ENCODE peak calls at places on chromosomes 11 and 22, in eight cellular contexts. V is fibroblast of pulmonary artery, W is foreskin fibroblast, T is Peyer's patch, E is A549, S is tibial nerve, Y is kidney epithelial cell, I is IMR-90. J is an unnamed sample.

GRCh38 chr11:7577883-7578242 is 64.1 kb downstream of the PPFIBP2 start:
- DNase-seq in I (peak), T (no peak), V (peak), E (no peak), Y (no peak), S (no peak), W (peak), J (no peak)

GRCh38 chr11:46450846-46451470 is 59.4 kb upstream of the CHRM4 start:
- DNase-seq in S (peak), E (no peak), V (peak), I (peak), W (no peak), Y (no peak), T (no peak), J (no peak)

GRCh38 chr11:94400839-94401772 is at the start of gene GPR83:
- DNase-seq in I (peak), T (no peak), S (no peak), Y (no peak), V (no peak), W (no peak), E (no peak), J (no peak)

GRCh38 chr11:126084608-126084912 is 21.9 kb upstream of the CDON start:
- DNase-seq in S (no peak), E (no peak), W (no peak), Y (no peak), I (no peak), T (no peak), V (no peak), J (no peak)

GRCh38 chr11:67416416-67417335 is 1.2 kb downstream of the CARNS1 start:
- DNase-seq in V (peak), W (no peak), I (no peak), T (no peak), E (no peak), S (peak), Y (no peak), J (peak)

GRCh38 chr11:131025020-131025419 is 108.7 kb upstream of the SNX19 start:
- DNase-seq in S (no peak), V (peak), E (peak), W (peak), Y (no peak), T (no peak), I (peak), J (no peak)

GRCh38 chr11:113877673-113878060 is 2.3 kb upstream of the USP28 start:
- DNase-seq in I (no peak), S (no peak), W (no peak), E (no peak), V (no peak), Y (no peak), T (no peak), J (no peak)

GRCh38 chr22:27720860-27721259 is 80.7 kb downstream of the MN1 start:
- DNase-seq in T (no peak), S (no peak), Y (peak), W (no peak), I (no peak), E (no peak), V (no peak), J (no peak)

GRCh38 chr11:74671520-74672196 is 59.6 kb downstream of the CHRDL2 start:
- DNase-seq in S (no peak), I (peak), E (no peak), V (peak), W (no peak), Y (no peak), T (no peak), J (no peak)

GRCh38 chr11:116928102-116928777 is 90.8 kb upstream of the APOA1 start:
- DNase-seq in Y (no peak), V (no peak), T (peak), W (no peak), E (no peak), S (no peak), I (no peak), J (no peak)

GRCh38 chr11:19803506-19803998 is 90.9 kb downstream of the NAV2 start:
- DNase-seq in T (peak), I (no peak), E (no peak), S (no peak), Y (no peak), W (no peak), V (no peak), J (no peak)

GRCh38 chr11:295351-296205 is 3.7 kb downstream of the IFITM5 start:
- DNase-seq in V (no peak), E (no peak), T (peak), S (no peak), W (no peak), Y (no peak), I (no peak), J (no peak)

GRCh38 chr11:67482736-67483497 is at the start of gene AIP:
- DNase-seq in T (peak), Y (peak), V (peak), E (peak), S (peak), W (peak), I (peak), J (peak)

GRCh38 chr22:31148953-31149627 is 8.8 kb upstream of the PLA2G3 start:
- DNase-seq in Y (no peak), I (peak), S (peak), E (peak), W (peak), V (peak), T (peak), J (no peak)

GRCh38 chr11:134589155-134589554 is 177.1 kb upstream of the B3GAT1 start:
- DNase-seq in V (no peak), Y (no peak), I (no peak), W (no peak), E (no peak), S (no peak), T (no peak), J (no peak)

GRCh38 chr11:71145988-71146824 is 106.2 kb downstream of the SHANK2 start:
- DNase-seq in S (no peak), I (no peak), T (peak), W (no peak), Y (no peak), E (no peak), V (no peak), J (no peak)

GRCh38 chr11:38924644-38925043 is 2326.6 kb upstream of the RAG2 start:
- DNase-seq in E (no peak), T (no peak), S (no peak), W (no peak), Y (no peak), V (no peak), I (no peak), J (no peak)

GRCh38 chr11:102761646-102762238 is 18.7 kb downstream of the MMP10 start:
- DNase-seq in W (no peak), E (no peak), Y (peak), T (no peak), S (no peak), I (no peak), V (peak), J (no peak)

GRCh38 chr11:13349046-13349445 is 71.5 kb downstream of the BMAL1 start:
- DNase-seq in Y (no peak), I (no peak), E (no peak), S (no peak), T (no peak), V (no peak), W (no peak), J (no peak)

GRCh38 chr22:36329217-36330078 is 58.3 kb downstream of the MYH9 start:
- DNase-seq in Y (peak), I (peak), E (peak), W (peak), T (peak), S (no peak), V (peak), J (peak)

GRCh38 chr11:112525270-112525669 is 264.6 kb upstream of the PLET1 start:
- DNase-seq in W (peak), E (no peak), V (peak), I (no peak), T (peak), Y (no peak), S (peak), J (no peak)

GRCh38 chr11:118201966-118202365 is 22.8 kb downstream of the JAML start:
- DNase-seq in S (no peak), W (no peak), I (no peak), T (no peak), Y (no peak), V (no peak), E (no peak), J (no peak)

GRCh38 chr22:41844513-41844912 is 11.6 kb downstream of the SREBF2 start:
- DNase-seq in I (no peak), V (no peak), T (no peak), E (no peak), W (no peak), Y (no peak), S (no peak), J (peak)

GRCh38 chr11:117026593-117027330 is 71.5 kb downstream of the SIK3 start:
- DNase-seq in I (peak), Y (no peak), W (peak), V (peak), S (no peak), E (no peak), T (no peak), J (no peak)

GRCh38 chr11:72234920-72235319 is 9.1 kb downstream of the PHOX2A start:
- DNase-seq in Y (no peak), W (no peak), V (no peak), E (no peak), T (no peak), S (no peak), I (no peak), J (no peak)

GRCh38 chr11:61378713-61379313 is 13.6 kb upstream of the TMEM216 start:
- DNase-seq in T (no peak), Y (no peak), E (peak), W (peak), S (peak), V (peak), I (peak), J (no peak)

GRCh38 chr11:132062031-132062430 is 691.6 kb downstream of the NTM start:
- DNase-seq in S (no peak), E (no peak), V (no peak), W (no peak), I (peak), Y (no peak), T (no peak), J (no peak)

GRCh38 chr11:32562839-32563599 is 20.6 kb upstream of the EIF3M start:
- DNase-seq in W (no peak), Y (peak), E (no peak), I (peak), T (no peak), S (no peak), V (peak), J (no peak)

GRCh38 chr11:106585061-106585460 is 433.2 kb downstream of the GUCY1A2 start:
- DNase-seq in Y (no peak), T (no peak), I (peak), W (peak), V (peak), E (no peak), S (no peak), J (no peak)

GRCh38 chr22:44364750-44365118 is 52.0 kb upstream of the SHISAL1 start:
- DNase-seq in I (no peak), V (no peak), T (no peak), S (no peak), Y (no peak), E (no peak), W (no peak), J (no peak)

GRCh38 chr11:2208691-2209369 is 37.2 kb upstream of the TH start:
- DNase-seq in S (no peak), E (no peak), I (no peak), Y (no peak), W (no peak), T (peak), V (no peak), J (no peak)

GRCh38 chr11:34049058-34049457 is 2.5 kb upstream of the CAPRIN1 start:
- DNase-seq in I (no peak), E (no peak), W (no peak), S (no peak), T (no peak), V (no peak), Y (no peak), J (no peak)

GRCh38 chr11:71240865-71241691 is 11.3 kb downstream of the SHANK2 start:
- DNase-seq in W (peak), Y (peak), V (peak), T (no peak), I (peak), S (peak), E (peak), J (no peak)

GRCh38 chr22:27097481-27097880 is 440.1 kb downstream of the MIAT start:
- DNase-seq in V (no peak), S (no peak), I (no peak), W (no peak), E (no peak), Y (no peak), T (no peak), J (no peak)

GRCh38 chr22:23207786-23208325 is 27.5 kb downstream of the BCR start:
- DNase-seq in E (no peak), I (no peak), T (peak), Y (no peak), S (no peak), V (no peak), W (no peak), J (no peak)

GRCh38 chr11:76131585-76131984 is 74.7 kb downstream of the WNT11 start:
- DNase-seq in S (no peak), V (no peak), Y (no peak), W (no peak), I (no peak), T (no peak), E (no peak), J (no peak)

GRCh38 chr11:76129729-76130128 is 76.6 kb downstream of the WNT11 start:
- DNase-seq in I (no peak), S (no peak), T (no peak), W (no peak), Y (no peak), V (no peak), E (no peak), J (no peak)

GRCh38 chr11:76134239-76134638 is 72.1 kb downstream of the WNT11 start:
- DNase-seq in V (no peak), T (no peak), S (no peak), E (no peak), W (no peak), I (no peak), Y (no peak), J (no peak)

GRCh38 chr11:76131142-76131541 is 75.2 kb downstream of the WNT11 start:
- DNase-seq in S (no peak), I (no peak), E (no peak), V (no peak), Y (no peak), W (no peak), T (no peak), J (no peak)

DNA sequence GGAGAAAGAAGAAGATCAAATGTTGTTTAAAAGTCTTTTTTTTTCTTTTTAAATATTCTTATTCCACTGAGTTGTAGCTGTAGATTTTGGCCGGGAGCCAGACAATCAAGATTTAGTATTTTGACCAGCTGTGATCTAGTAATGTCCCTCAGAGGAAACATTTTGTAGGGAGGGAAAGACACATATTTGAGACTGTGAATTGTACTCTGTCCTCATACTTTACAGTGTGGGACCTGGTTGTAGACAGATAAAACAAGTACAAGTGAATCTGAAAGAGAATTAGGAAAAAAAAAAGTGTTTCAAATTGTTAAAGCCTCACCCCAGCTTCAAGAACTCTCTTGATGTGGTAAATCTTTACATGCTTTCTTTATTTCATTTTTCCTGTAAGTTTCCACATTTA is 74.0 kb downstream of the WNT11 start:
- DNase-seq in W (no peak), I (no peak), V (no peak), E (no peak), Y (no peak), T (no peak), S (peak), J (no peak)
- H3K4me3 ChIP-seq in W (no peak), I (no peak), V (no peak), E (no peak), Y (no peak), T (no peak), S (no peak), J (no peak)

DNA sequence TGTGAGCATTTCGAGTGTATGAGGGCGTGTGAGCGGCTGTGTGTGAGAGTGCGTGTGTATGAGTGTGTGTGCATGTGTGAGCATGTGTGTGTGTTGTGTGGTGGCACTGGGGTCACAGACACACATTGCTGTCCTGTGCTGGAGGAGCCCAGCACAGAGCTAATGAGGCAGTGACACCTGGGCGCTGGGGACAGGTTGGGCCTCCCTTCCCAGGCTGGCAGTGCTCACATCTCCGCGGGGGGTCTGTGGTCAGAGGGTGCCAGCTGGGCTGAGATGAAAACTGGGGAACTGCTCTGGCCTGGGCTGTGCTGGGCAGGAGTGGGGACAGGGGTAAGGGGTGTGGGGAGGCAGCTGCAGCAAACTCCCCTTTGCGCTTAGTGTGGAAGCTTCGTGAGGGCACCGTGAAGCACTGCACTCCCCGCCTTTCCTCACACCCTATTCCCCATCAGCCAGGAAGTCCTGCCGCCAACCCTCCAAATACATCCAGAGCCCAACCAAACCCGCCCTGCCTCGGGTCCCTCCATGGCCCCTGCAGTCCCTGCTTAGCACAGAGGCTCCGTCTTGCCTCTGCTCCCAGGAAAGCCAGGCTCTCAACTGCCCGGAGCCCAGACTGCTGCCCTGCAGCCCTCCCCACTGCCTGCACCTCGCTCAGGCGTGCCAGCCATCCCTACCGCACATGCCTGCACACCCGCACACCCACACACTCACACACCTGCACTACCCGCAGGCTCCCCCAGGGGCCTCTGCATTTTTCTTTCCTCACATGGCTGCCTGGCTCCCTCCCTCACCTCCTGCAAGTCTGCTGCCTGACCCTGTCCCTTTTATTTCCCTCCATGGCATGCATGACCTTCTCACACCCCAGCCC is 62.0 kb upstream of the THY1 start:
- DNase-seq in I (no peak), V (no peak), T (peak), Y (no peak), S (no peak), E (no peak), W (no peak), J (no peak)
- TF ChIP-seq CTCF in I (peak), V (no peak), T (no peak), Y (peak), S (no peak), E (no peak), W (no peak), J (no peak)

GRCh38 chr11:41497974-41498373 is 38.5 kb upstream of the LRRC4C start:
- DNase-seq in I (no peak), T (no peak), Y (no peak), V (peak), S (no peak), W (no peak), E (no peak), J (no peak)
- H3K4me3 ChIP-seq in I (no peak), T (no peak), Y (no peak), V (no peak), S (no peak), W (no peak), E (no peak), J (no peak)

GRCh38 chr11:48384670-48385069 is 18.4 kb upstream of the OR4C5 start:
- DNase-seq in S (no peak), W (no peak), I (no peak), T (no peak), E (no peak), Y (no peak), V (no peak), J (no peak)
- TF ChIP-seq CTCF in S (no peak), W (no peak), I (no peak), T (no peak), E (no peak), Y (no peak), V (no peak), J (peak)

GRCh38 chr11:122851366-122852011 is 13.2 kb downstream of the CRTAM start:
- DNase-seq in Y (no peak), V (no peak), T (no peak), E (no peak), W (no peak), I (no peak), S (no peak), J (no peak)

GRCh38 chr11:122850076-122850631 is 11.9 kb downstream of the CRTAM start:
- DNase-seq in E (no peak), I (peak), T (no peak), Y (peak), W (peak), S (no peak), V (peak), J (no peak)

GRCh38 chr11:122853971-122854446 is 15.7 kb downstream of the CRTAM start:
- DNase-seq in W (peak), Y (peak), I (peak), V (peak), T (peak), S (peak), E (peak), J (peak)

GRCh38 chr11:122853261-122853660 is 15.0 kb downstream of the CRTAM start:
- DNase-seq in T (no peak), I (peak), E (no peak), Y (no peak), V (no peak), W (no peak), S (no peak), J (no peak)

DNA sequence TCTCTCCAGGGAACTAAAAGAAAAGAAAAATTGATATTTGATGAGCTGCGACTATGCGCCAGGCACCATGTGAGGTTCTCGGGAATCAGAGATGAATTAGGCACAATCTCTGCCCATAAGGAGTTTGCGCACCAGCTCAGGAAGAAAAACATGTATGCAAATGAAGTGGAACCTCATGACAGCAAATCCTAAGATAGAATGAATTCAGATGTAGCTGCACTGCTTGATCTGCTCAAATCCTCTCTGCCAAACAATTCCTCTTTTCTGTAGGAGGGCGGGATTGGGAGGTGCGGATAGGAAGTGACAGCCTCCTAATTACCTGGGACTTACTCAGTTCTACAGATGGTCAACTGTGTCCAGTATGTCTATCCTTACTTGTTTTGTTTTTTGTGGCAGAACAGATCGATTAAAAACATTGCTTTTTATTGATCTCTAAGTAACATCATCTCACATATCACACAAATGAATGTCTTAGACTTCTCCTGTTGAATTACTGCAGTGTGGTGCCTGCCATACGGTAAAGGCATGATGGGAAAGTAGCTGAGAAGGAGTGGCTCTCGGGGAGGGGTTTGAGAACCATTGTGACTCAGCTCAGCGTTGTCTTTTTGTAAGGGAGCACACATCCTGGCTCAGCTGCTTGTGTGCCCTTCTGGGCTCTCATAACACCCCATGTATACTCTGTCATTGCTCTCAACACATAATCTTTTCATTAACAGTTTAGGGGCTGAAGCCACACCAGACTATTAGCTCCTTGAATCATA is 14.0 kb downstream of the CRTAM start:
- DNase-seq in E (no peak), V (no peak), W (peak), T (no peak), I (peak), S (no peak), Y (no peak), J (no peak)
- H3K4me3 ChIP-seq in E (no peak), V (no peak), W (no peak), T (peak), I (no peak), S (no peak), Y (no peak), J (no peak)